ENCODE peak calls at places on chromosomes 16 and 17, in six cellular contexts. One of them, this sample, is unnamed.

GRCh38 chr16:8944113-8944765 is 19.5 kb downstream of the USP7 start:
- DNase-seq in transverse colon: no peak
- DNase-seq in ascending aorta: no peak
- DNase-seq in Panc1: no peak
- DNase-seq in left ventricle myocardium inferior: no peak
- DNase-seq in brain microvascular endothelial cell: no peak
- DNase-seq in this sample: no peak

GRCh38 chr17:41638194-41638593 is 13.8 kb upstream of the KRT17 start:
- DNase-seq in ascending aorta: no peak
- DNase-seq in transverse colon: no peak
- DNase-seq in left ventricle myocardium inferior: no peak
- DNase-seq in brain microvascular endothelial cell: no peak
- DNase-seq in Panc1: no peak
- DNase-seq in this sample: no peak

GRCh38 chr16:70553645-70554044 is 30.0 kb downstream of the SF3B3 start:
- DNase-seq in transverse colon: no peak
- DNase-seq in Panc1: no peak
- DNase-seq in ascending aorta: no peak
- DNase-seq in left ventricle myocardium inferior: no peak
- DNase-seq in brain microvascular endothelial cell: peak
- DNase-seq in this sample: peak

GRCh38 chr16:80084614-80085013 is 456.2 kb upstream of the DYNLRB2 start:
- DNase-seq in ascending aorta: no peak
- DNase-seq in brain microvascular endothelial cell: peak
- DNase-seq in left ventricle myocardium inferior: peak
- DNase-seq in transverse colon: peak
- DNase-seq in Panc1: no peak
- DNase-seq in this sample: peak

GRCh38 chr16:81645303-81645702 is 133.8 kb upstream of the PLCG2 start:
- DNase-seq in brain microvascular endothelial cell: peak
- DNase-seq in ascending aorta: peak
- DNase-seq in transverse colon: peak
- DNase-seq in left ventricle myocardium inferior: peak
- DNase-seq in Panc1: no peak
- DNase-seq in this sample: peak

GRCh38 chr17:50931003-50931878 is 65.1 kb upstream of the TOB1 start:
- DNase-seq in transverse colon: peak
- DNase-seq in Panc1: no peak
- DNase-seq in left ventricle myocardium inferior: peak
- DNase-seq in brain microvascular endothelial cell: peak
- DNase-seq in ascending aorta: peak
- DNase-seq in this sample: no peak

GRCh38 chr17:33201255-33201654 is 91.8 kb downstream of the ASIC2 start:
- DNase-seq in transverse colon: no peak
- DNase-seq in left ventricle myocardium inferior: no peak
- DNase-seq in brain microvascular endothelial cell: no peak
- DNase-seq in Panc1: no peak
- DNase-seq in ascending aorta: no peak
- DNase-seq in this sample: no peak

GRCh38 chr17:27938864-27939263 is 45.7 kb upstream of the LYRM9 start:
- DNase-seq in ascending aorta: no peak
- DNase-seq in transverse colon: no peak
- DNase-seq in left ventricle myocardium inferior: no peak
- DNase-seq in brain microvascular endothelial cell: no peak
- DNase-seq in Panc1: no peak
- DNase-seq in this sample: no peak

GRCh38 chr17:55742272-55743102 is 8.4 kb upstream of the PCTP start:
- DNase-seq in Panc1: no peak
- DNase-seq in ascending aorta: no peak
- DNase-seq in left ventricle myocardium inferior: no peak
- DNase-seq in brain microvascular endothelial cell: no peak
- DNase-seq in transverse colon: no peak
- DNase-seq in this sample: no peak

GRCh38 chr16:72189865-72190371 is 18.0 kb upstream of the PMFBP1 start:
- DNase-seq in Panc1: no peak
- DNase-seq in left ventricle myocardium inferior: no peak
- DNase-seq in transverse colon: no peak
- DNase-seq in brain microvascular endothelial cell: peak
- DNase-seq in ascending aorta: no peak
- DNase-seq in this sample: peak

GRCh38 chr16:54140057-54140787 is 146.4 kb downstream of the IRX3 start:
- DNase-seq in brain microvascular endothelial cell: peak
- DNase-seq in ascending aorta: no peak
- DNase-seq in transverse colon: no peak
- DNase-seq in Panc1: no peak
- DNase-seq in left ventricle myocardium inferior: no peak
- DNase-seq in this sample: no peak

GRCh38 chr16:89581861-89582563 is 6.5 kb downstream of the CPNE7 start:
- DNase-seq in left ventricle myocardium inferior: no peak
- DNase-seq in ascending aorta: no peak
- DNase-seq in brain microvascular endothelial cell: no peak
- DNase-seq in Panc1: no peak
- DNase-seq in transverse colon: peak
- DNase-seq in this sample: no peak

GRCh38 chr17:4858880-4859260 is 25.7 kb downstream of the MINK1 start:
- DNase-seq in brain microvascular endothelial cell: no peak
- DNase-seq in ascending aorta: no peak
- DNase-seq in transverse colon: peak
- DNase-seq in left ventricle myocardium inferior: peak
- DNase-seq in Panc1: no peak
- DNase-seq in this sample: no peak

GRCh38 chr17:70022175-70022574 is 52.9 kb upstream of the KCNJ16 start:
- DNase-seq in brain microvascular endothelial cell: no peak
- DNase-seq in Panc1: no peak
- DNase-seq in ascending aorta: no peak
- DNase-seq in left ventricle myocardium inferior: no peak
- DNase-seq in transverse colon: no peak
- DNase-seq in this sample: no peak

GRCh38 chr16:55948230-55948629 is 73.1 kb upstream of the CES5A start:
- DNase-seq in brain microvascular endothelial cell: no peak
- DNase-seq in transverse colon: no peak
- DNase-seq in Panc1: no peak
- DNase-seq in left ventricle myocardium inferior: no peak
- DNase-seq in ascending aorta: no peak
- DNase-seq in this sample: no peak

GRCh38 chr17:15091825-15092224 is 173.3 kb downstream of the PMP22 start:
- DNase-seq in transverse colon: no peak
- DNase-seq in ascending aorta: no peak
- DNase-seq in brain microvascular endothelial cell: no peak
- DNase-seq in Panc1: no peak
- DNase-seq in left ventricle myocardium inferior: no peak
- DNase-seq in this sample: no peak

GRCh38 chr17:17987901-17988300 is 15.2 kb downstream of the DRC3 start:
- DNase-seq in ascending aorta: no peak
- DNase-seq in left ventricle myocardium inferior: no peak
- DNase-seq in transverse colon: no peak
- DNase-seq in Panc1: no peak
- DNase-seq in brain microvascular endothelial cell: no peak
- DNase-seq in this sample: no peak

GRCh38 chr17:246851-247421 is 65.5 kb upstream of the DOC2B start:
- DNase-seq in Panc1: no peak
- DNase-seq in transverse colon: peak
- DNase-seq in left ventricle myocardium inferior: peak
- DNase-seq in ascending aorta: no peak
- DNase-seq in brain microvascular endothelial cell: no peak
- DNase-seq in this sample: no peak

GRCh38 chr16:68784226-68784625 is 47.1 kb downstream of the CDH1 start:
- DNase-seq in left ventricle myocardium inferior: no peak
- DNase-seq in ascending aorta: no peak
- DNase-seq in transverse colon: no peak
- DNase-seq in brain microvascular endothelial cell: no peak
- DNase-seq in Panc1: no peak
- DNase-seq in this sample: no peak

GRCh38 chr16:69699915-69700314 is 26.4 kb downstream of the NQO1 start:
- DNase-seq in transverse colon: no peak
- DNase-seq in left ventricle myocardium inferior: no peak
- DNase-seq in Panc1: no peak
- DNase-seq in brain microvascular endothelial cell: no peak
- DNase-seq in ascending aorta: no peak
- DNase-seq in this sample: no peak

GRCh38 chr16:57572978-57573733 is 30.7 kb downstream of the ADGRG5 start:
- DNase-seq in ascending aorta: no peak
- DNase-seq in brain microvascular endothelial cell: no peak
- DNase-seq in transverse colon: no peak
- DNase-seq in left ventricle myocardium inferior: no peak
- DNase-seq in Panc1: no peak
- DNase-seq in this sample: no peak

GRCh38 chr17:4947411-4948165 is 742 bp downstream of the PFN1 start:
- DNase-seq in brain microvascular endothelial cell: peak
- DNase-seq in Panc1: no peak
- DNase-seq in transverse colon: peak
- DNase-seq in ascending aorta: no peak
- DNase-seq in left ventricle myocardium inferior: peak
- DNase-seq in this sample: no peak

GRCh38 chr17:69213059-69213813 is 15.4 kb downstream of the ABCA10 start:
- DNase-seq in brain microvascular endothelial cell: no peak
- DNase-seq in left ventricle myocardium inferior: no peak
- DNase-seq in Panc1: no peak
- DNase-seq in transverse colon: no peak
- DNase-seq in ascending aorta: no peak
- DNase-seq in this sample: no peak

GRCh38 chr17:41710472-41711090 is 1.6 kb upstream of the GAST start:
- DNase-seq in Panc1: no peak
- DNase-seq in transverse colon: no peak
- DNase-seq in brain microvascular endothelial cell: peak
- DNase-seq in left ventricle myocardium inferior: no peak
- DNase-seq in ascending aorta: no peak
- DNase-seq in this sample: peak

GRCh38 chr16:73214825-73215481 is 167.0 kb upstream of the ZFHX3 start:
- DNase-seq in left ventricle myocardium inferior: no peak
- DNase-seq in transverse colon: no peak
- DNase-seq in Panc1: no peak
- DNase-seq in ascending aorta: no peak
- DNase-seq in brain microvascular endothelial cell: peak
- DNase-seq in this sample: no peak

GRCh38 chr16:4624015-4624826 is at the start of gene MGRN1:
- DNase-seq in Panc1: peak
- DNase-seq in transverse colon: peak
- DNase-seq in ascending aorta: peak
- DNase-seq in left ventricle myocardium inferior: peak
- DNase-seq in brain microvascular endothelial cell: peak
- DNase-seq in this sample: peak

GRCh38 chr16:12252616-12253015 is 276.1 kb downstream of the SNX29 start:
- DNase-seq in transverse colon: no peak
- DNase-seq in Panc1: no peak
- DNase-seq in brain microvascular endothelial cell: no peak
- DNase-seq in left ventricle myocardium inferior: no peak
- DNase-seq in ascending aorta: no peak
- DNase-seq in this sample: no peak

GRCh38 chr16:84751241-84751640 is 51.4 kb downstream of the USP10 start:
- DNase-seq in ascending aorta: no peak
- DNase-seq in transverse colon: peak
- DNase-seq in left ventricle myocardium inferior: no peak
- DNase-seq in brain microvascular endothelial cell: no peak
- DNase-seq in Panc1: no peak
- DNase-seq in this sample: no peak

GRCh38 chr16:24976971-24977672 is 38.0 kb downstream of the ARHGAP17 start:
- DNase-seq in left ventricle myocardium inferior: no peak
- DNase-seq in brain microvascular endothelial cell: no peak
- DNase-seq in Panc1: no peak
- DNase-seq in ascending aorta: no peak
- DNase-seq in transverse colon: no peak
- DNase-seq in this sample: no peak

GRCh38 chr16:11824362-11824761 is 27.0 kb downstream of the RSL1D1 start:
- DNase-seq in left ventricle myocardium inferior: peak
- DNase-seq in brain microvascular endothelial cell: no peak
- DNase-seq in ascending aorta: peak
- DNase-seq in transverse colon: peak
- DNase-seq in Panc1: no peak
- DNase-seq in this sample: no peak

GRCh38 chr16:88342491-88342890 is 40.3 kb upstream of the ZNF469 start:
- DNase-seq in transverse colon: no peak
- DNase-seq in ascending aorta: no peak
- DNase-seq in left ventricle myocardium inferior: peak
- DNase-seq in Panc1: no peak
- DNase-seq in brain microvascular endothelial cell: no peak
- DNase-seq in this sample: no peak

GRCh38 chr16:30374538-30374937 is at the start of gene MYL11:
- DNase-seq in Panc1: no peak
- DNase-seq in left ventricle myocardium inferior: no peak
- DNase-seq in ascending aorta: no peak
- DNase-seq in transverse colon: no peak
- DNase-seq in brain microvascular endothelial cell: no peak
- DNase-seq in this sample: no peak

GRCh38 chr17:49575524-49576120 is at the start of gene NXPH3:
- DNase-seq in brain microvascular endothelial cell: peak
- DNase-seq in ascending aorta: no peak
- DNase-seq in transverse colon: peak
- DNase-seq in Panc1: no peak
- DNase-seq in left ventricle myocardium inferior: peak
- DNase-seq in this sample: no peak
- TF ChIP-seq CTCF in brain microvascular endothelial cell: peak
- TF ChIP-seq CTCF in ascending aorta: peak
- TF ChIP-seq CTCF in transverse colon: peak
- TF ChIP-seq CTCF in Panc1: peak
- TF ChIP-seq CTCF in left ventricle myocardium inferior: peak
- TF ChIP-seq CTCF in this sample: peak

DNA sequence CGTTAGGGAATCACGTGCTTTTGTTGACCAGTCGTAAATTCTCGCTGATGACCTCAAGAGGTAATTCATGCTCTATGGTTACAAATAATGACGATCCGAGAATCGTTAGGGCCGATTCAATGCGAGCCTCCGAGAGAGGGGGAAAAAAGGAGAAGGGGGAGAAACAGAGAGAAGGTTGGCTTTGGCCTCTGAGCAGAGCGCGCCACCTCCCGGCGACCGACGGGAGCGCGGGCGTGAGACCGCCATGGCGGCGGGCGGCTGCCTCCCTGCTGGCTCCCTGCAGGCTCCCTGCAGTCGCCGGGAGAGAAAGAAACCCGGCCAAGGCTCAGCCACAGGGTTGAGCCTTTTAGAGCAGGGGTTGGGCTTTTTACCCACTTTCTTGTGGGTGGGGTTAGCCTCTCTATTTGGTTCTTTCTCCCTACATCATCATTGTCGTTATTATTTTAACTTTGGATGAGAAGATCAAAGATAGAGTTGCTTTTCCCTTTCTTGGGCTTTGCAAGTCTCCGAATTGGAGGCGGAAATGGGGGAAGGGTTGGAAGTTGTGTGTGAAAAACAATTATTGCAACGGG is 347 bp upstream of the HOXB5 start:
- DNase-seq in transverse colon: peak
- DNase-seq in left ventricle myocardium inferior: peak
- DNase-seq in ascending aorta: no peak
- DNase-seq in brain microvascular endothelial cell: peak
- DNase-seq in Panc1: no peak
- DNase-seq in this sample: no peak
- H3K4me3 ChIP-seq in transverse colon: peak
- H3K4me3 ChIP-seq in left ventricle myocardium inferior: peak
- H3K4me3 ChIP-seq in ascending aorta: peak
- H3K4me3 ChIP-seq in brain microvascular endothelial cell: peak
- H3K4me3 ChIP-seq in Panc1: peak
- H3K4me3 ChIP-seq in this sample: peak

GRCh38 chr17:49315551-49315951 is 46.5 kb downstream of the ZNF652 start:
- DNase-seq in ascending aorta: peak
- DNase-seq in left ventricle myocardium inferior: peak
- DNase-seq in brain microvascular endothelial cell: peak
- DNase-seq in transverse colon: peak
- DNase-seq in Panc1: peak
- DNase-seq in this sample: peak
- TF ChIP-seq CTCF in ascending aorta: peak
- TF ChIP-seq CTCF in left ventricle myocardium inferior: peak
- TF ChIP-seq CTCF in brain microvascular endothelial cell: peak
- TF ChIP-seq CTCF in transverse colon: peak
- TF ChIP-seq CTCF in Panc1: peak
- TF ChIP-seq CTCF in this sample: peak

GRCh38 chr17:81902023-81902652 is at the start of gene NPB:
- DNase-seq in brain microvascular endothelial cell: no peak
- DNase-seq in left ventricle myocardium inferior: no peak
- DNase-seq in transverse colon: no peak
- DNase-seq in Panc1: no peak
- DNase-seq in ascending aorta: no peak
- DNase-seq in this sample: no peak
- H3K4me3 ChIP-seq in brain microvascular endothelial cell: peak
- H3K4me3 ChIP-seq in left ventricle myocardium inferior: peak
- H3K4me3 ChIP-seq in transverse colon: peak
- H3K4me3 ChIP-seq in Panc1: peak
- H3K4me3 ChIP-seq in ascending aorta: peak
- H3K4me3 ChIP-seq in this sample: peak